ENCODE peak calls at places on chromosomes 7 and 10, in eight cellular contexts. One of them, this sample, is unnamed.

GRCh38 chr10:35335718-35336083 is 608 bp upstream of the CCNY start:
- DNase-seq in cardiac muscle cell: peak; percentile 21
- DNase-seq in ascending aorta: no peak
- DNase-seq in psoas muscle: peak; percentile 57
- DNase-seq in uterus: no peak
- DNase-seq in Panc1: no peak
- DNase-seq in tibial nerve: no peak
- DNase-seq in Caco-2: no peak
- DNase-seq in this sample: no peak

GRCh38 chr10:27884185-27884630 is 114.7 kb downstream of the ODAD2 start:
- DNase-seq in cardiac muscle cell: no peak
- DNase-seq in ascending aorta: no peak
- DNase-seq in psoas muscle: no peak
- DNase-seq in uterus: no peak
- DNase-seq in Panc1: no peak
- DNase-seq in tibial nerve: no peak
- DNase-seq in Caco-2: no peak
- DNase-seq in this sample: no peak

GRCh38 chr7:154503962-154504550 is 451.9 kb downstream of the DPP6 start:
- DNase-seq in cardiac muscle cell: peak; percentile 29
- DNase-seq in ascending aorta: no peak
- DNase-seq in psoas muscle: no peak
- DNase-seq in uterus: no peak
- DNase-seq in Panc1: peak; percentile 41
- DNase-seq in tibial nerve: no peak
- DNase-seq in Caco-2: no peak
- DNase-seq in this sample: peak; percentile 41

GRCh38 chr7:28847681-28848080 is 110.4 kb downstream of the TRIL start:
- DNase-seq in cardiac muscle cell: no peak
- DNase-seq in ascending aorta: no peak
- DNase-seq in psoas muscle: peak; percentile 73
- DNase-seq in uterus: peak; percentile 16
- DNase-seq in Panc1: no peak
- DNase-seq in tibial nerve: peak; percentile 43
- DNase-seq in Caco-2: no peak
- DNase-seq in this sample: no peak

GRCh38 chr10:23197416-23197861 is 5.3 kb downstream of the PTF1A start:
- DNase-seq in cardiac muscle cell: no peak
- DNase-seq in ascending aorta: no peak
- DNase-seq in psoas muscle: no peak
- DNase-seq in uterus: no peak
- DNase-seq in Panc1: no peak
- DNase-seq in tibial nerve: no peak
- DNase-seq in Caco-2: no peak
- DNase-seq in this sample: no peak

GRCh38 chr7:158056761-158057160 is 530.9 kb downstream of the PTPRN2 start:
- DNase-seq in cardiac muscle cell: no peak
- DNase-seq in ascending aorta: no peak
- DNase-seq in psoas muscle: no peak
- DNase-seq in uterus: no peak
- DNase-seq in Panc1: no peak
- DNase-seq in tibial nerve: no peak
- DNase-seq in Caco-2: no peak
- DNase-seq in this sample: no peak

GRCh38 chr10:116753759-116754158 is 11.4 kb upstream of the HSPA12A start:
- DNase-seq in cardiac muscle cell: peak; percentile 70
- DNase-seq in ascending aorta: peak; percentile 30
- DNase-seq in psoas muscle: no peak
- DNase-seq in uterus: no peak
- DNase-seq in Panc1: no peak
- DNase-seq in tibial nerve: no peak
- DNase-seq in Caco-2: no peak
- DNase-seq in this sample: no peak

GRCh38 chr10:130022501-130023299 is 58.6 kb upstream of the EBF3 start:
- DNase-seq in cardiac muscle cell: peak; percentile 17
- DNase-seq in ascending aorta: no peak
- DNase-seq in psoas muscle: no peak
- DNase-seq in uterus: no peak
- DNase-seq in Panc1: no peak
- DNase-seq in tibial nerve: no peak
- DNase-seq in Caco-2: peak; percentile 19
- DNase-seq in this sample: no peak

GRCh38 chr7:101370836-101371235 is 8.2 kb downstream of the COL26A1 start:
- DNase-seq in cardiac muscle cell: no peak
- DNase-seq in ascending aorta: no peak
- DNase-seq in psoas muscle: no peak
- DNase-seq in uterus: no peak
- DNase-seq in Panc1: no peak
- DNase-seq in tibial nerve: no peak
- DNase-seq in Caco-2: no peak
- DNase-seq in this sample: no peak

GRCh38 chr7:154852205-154852604 is 150.7 kb downstream of the PAXIP1 start:
- DNase-seq in cardiac muscle cell: no peak
- DNase-seq in ascending aorta: no peak
- DNase-seq in psoas muscle: no peak
- DNase-seq in uterus: no peak
- DNase-seq in Panc1: no peak
- DNase-seq in tibial nerve: no peak
- DNase-seq in Caco-2: no peak
- DNase-seq in this sample: no peak

GRCh38 chr7:23472046-23472445 is 1.8 kb upstream of the IGF2BP3 start:
- DNase-seq in cardiac muscle cell: no peak
- DNase-seq in ascending aorta: no peak
- DNase-seq in psoas muscle: no peak
- DNase-seq in uterus: no peak
- DNase-seq in Panc1: no peak
- DNase-seq in tibial nerve: no peak
- DNase-seq in Caco-2: no peak
- DNase-seq in this sample: no peak

GRCh38 chr10:89535185-89536012 is at the start of gene SLC16A12:
- DNase-seq in cardiac muscle cell: peak; percentile 36
- DNase-seq in ascending aorta: no peak
- DNase-seq in psoas muscle: peak; percentile 55
- DNase-seq in uterus: no peak
- DNase-seq in Panc1: no peak
- DNase-seq in tibial nerve: no peak
- DNase-seq in Caco-2: no peak
- DNase-seq in this sample: no peak

GRCh38 chr10:95837783-95838182 is 70.0 kb upstream of the CC2D2B start:
- DNase-seq in cardiac muscle cell: no peak
- DNase-seq in ascending aorta: no peak
- DNase-seq in psoas muscle: no peak
- DNase-seq in uterus: no peak
- DNase-seq in Panc1: no peak
- DNase-seq in tibial nerve: no peak
- DNase-seq in Caco-2: no peak
- DNase-seq in this sample: no peak

GRCh38 chr10:101684782-101685181 is 10.2 kb downstream of the FBXW4 start:
- DNase-seq in cardiac muscle cell: no peak
- DNase-seq in ascending aorta: no peak
- DNase-seq in psoas muscle: no peak
- DNase-seq in uterus: no peak
- DNase-seq in Panc1: no peak
- DNase-seq in tibial nerve: no peak
- DNase-seq in Caco-2: no peak
- DNase-seq in this sample: no peak
- H3K4me1 ChIP-seq in cardiac muscle cell: peaks cover 42% of the 10 kb centered on the region
- H3K4me1 ChIP-seq in ascending aorta: no peaks in the 10 kb centered on the region
- H3K4me1 ChIP-seq in psoas muscle: peaks cover 35% of the 10 kb centered on the region
- H3K4me1 ChIP-seq in uterus: peaks cover 9% of the 10 kb centered on the region
- H3K4me1 ChIP-seq in Panc1: peaks cover 2% of the 10 kb centered on the region
- H3K4me1 ChIP-seq in tibial nerve: no peaks in the 10 kb centered on the region
- H3K4me1 ChIP-seq in Caco-2: no peaks in the 10 kb centered on the region
- H3K4me1 ChIP-seq in this sample: peaks cover 16% of the 10 kb centered on the region

GRCh38 chr7:2498708-2499107 is 20.9 kb upstream of the LFNG start:
- DNase-seq in cardiac muscle cell: no peak
- DNase-seq in ascending aorta: no peak
- DNase-seq in psoas muscle: no peak
- DNase-seq in uterus: no peak
- DNase-seq in Panc1: no peak
- DNase-seq in tibial nerve: no peak
- DNase-seq in Caco-2: no peak
- DNase-seq in this sample: no peak
- H3K4me1 ChIP-seq in cardiac muscle cell: peaks cover 5% of the 10 kb centered on the region
- H3K4me1 ChIP-seq in ascending aorta: no peaks in the 10 kb centered on the region
- H3K4me1 ChIP-seq in psoas muscle: no peaks in the 10 kb centered on the region
- H3K4me1 ChIP-seq in uterus: no peaks in the 10 kb centered on the region
- H3K4me1 ChIP-seq in Panc1: peaks cover 20% of the 10 kb centered on the region
- H3K4me1 ChIP-seq in tibial nerve: no peaks in the 10 kb centered on the region
- H3K4me1 ChIP-seq in Caco-2: no peaks in the 10 kb centered on the region
- H3K4me1 ChIP-seq in this sample: no peaks in the 10 kb centered on the region

GRCh38 chr10:32349968-32350738 is 3.2 kb upstream of the EPC1 start:
- DNase-seq in cardiac muscle cell: no peak
- DNase-seq in ascending aorta: no peak
- DNase-seq in psoas muscle: no peak
- DNase-seq in uterus: no peak
- DNase-seq in Panc1: no peak
- DNase-seq in tibial nerve: no peak
- DNase-seq in Caco-2: no peak
- DNase-seq in this sample: no peak
- H3K4me1 ChIP-seq in cardiac muscle cell: peaks cover 8% of the 10 kb centered on the region
- H3K4me1 ChIP-seq in ascending aorta: no peaks in the 10 kb centered on the region
- H3K4me1 ChIP-seq in psoas muscle: peaks cover 36% of the 10 kb centered on the region
- H3K4me1 ChIP-seq in uterus: no peaks in the 10 kb centered on the region
- H3K4me1 ChIP-seq in Panc1: peaks cover 16% of the 10 kb centered on the region
- H3K4me1 ChIP-seq in tibial nerve: peaks cover 12% of the 10 kb centered on the region
- H3K4me1 ChIP-seq in Caco-2: peaks cover 57% of the 10 kb centered on the region
- H3K4me1 ChIP-seq in this sample: peaks cover 47% of the 10 kb centered on the region

GRCh38 chr10:133048926-133049325 is 38.8 kb upstream of the ADGRA1 start:
- DNase-seq in cardiac muscle cell: no peak
- DNase-seq in ascending aorta: no peak
- DNase-seq in psoas muscle: no peak
- DNase-seq in uterus: no peak
- DNase-seq in Panc1: no peak
- DNase-seq in tibial nerve: no peak
- DNase-seq in Caco-2: no peak
- DNase-seq in this sample: no peak
- H3K4me1 ChIP-seq in cardiac muscle cell: peaks cover 11% of the 10 kb centered on the region
- H3K4me1 ChIP-seq in ascending aorta: no peaks in the 10 kb centered on the region
- H3K4me1 ChIP-seq in psoas muscle: no peaks in the 10 kb centered on the region
- H3K4me1 ChIP-seq in uterus: no peaks in the 10 kb centered on the region
- H3K4me1 ChIP-seq in Panc1: no peaks in the 10 kb centered on the region
- H3K4me1 ChIP-seq in tibial nerve: no peaks in the 10 kb centered on the region
- H3K4me1 ChIP-seq in Caco-2: no peaks in the 10 kb centered on the region
- H3K4me1 ChIP-seq in this sample: no peaks in the 10 kb centered on the region